ENCODE peak calls at places on chromosomes 13 and 19, in four cellular contexts. T is HEK293T, X is HepG2, L is K562. D is an unnamed sample.

GRCh38 chr19:13846533-13847032 is 30.4 kb upstream of the NANOS3 start:
- DNase-seq in T (no peak), X (peak), L (peak), D (peak)

GRCh38 chr19:39428309-39429112 is 7.2 kb downstream of the RPS16 start:
- DNase-seq in T (no peak), X (peak), L (no peak), D (no peak)

GRCh38 chr13:111612918-111613317 is 292.5 kb downstream of the TEX29 start:
- DNase-seq in T (no peak), X (no peak), L (no peak), D (no peak)

GRCh38 chr19:48793271-48793670 is 17.6 kb downstream of the BCAT2 start:
- DNase-seq in T (no peak), X (peak), L (no peak), D (no peak)

GRCh38 chr13:109795021-109795420 is 8.6 kb upstream of the IRS2 start:
- DNase-seq in T (no peak), X (no peak), L (no peak), D (no peak)

GRCh38 chr19:44111910-44112463 is 1.2 kb upstream of the ZNF225 start:
- DNase-seq in T (no peak), X (no peak), L (peak), D (no peak)

GRCh38 chr19:10887616-10888367 is 16.4 kb downstream of the CARM1 start:
- DNase-seq in T (no peak), X (no peak), L (no peak), D (no peak)

GRCh38 chr13:98285852-98286594 is 109.0 kb upstream of the RNF113B start:
- DNase-seq in T (no peak), X (no peak), L (no peak), D (no peak)

GRCh38 chr19:7099597-7099921 is 30.1 kb downstream of the ZNF557 start:
- DNase-seq in T (no peak), X (no peak), L (no peak), D (no peak)

GRCh38 chr13:49304763-49305695 is 57.3 kb downstream of the CDADC1 start:
- DNase-seq in T (no peak), X (no peak), L (no peak), D (no peak)

GRCh38 chr19:35011091-35011689 is 11.1 kb downstream of the GRAMD1A start:
- DNase-seq in T (no peak), X (no peak), L (no peak), D (no peak)

GRCh38 chr19:33697766-33698165 is 76.0 kb downstream of the CHST8 start:
- DNase-seq in T (no peak), X (no peak), L (no peak), D (no peak)

GRCh38 chr13:28401303-28402056 is 93.4 kb downstream of the FLT1 start:
- DNase-seq in T (no peak), X (no peak), L (no peak), D (peak)

GRCh38 chr13:98761126-98761978 is 8.9 kb upstream of the SLC15A1 start:
- DNase-seq in T (no peak), X (peak), L (no peak), D (peak)

GRCh38 chr13:73158851-73159250 is 100.0 kb downstream of the KLF5 start:
- DNase-seq in T (no peak), X (no peak), L (no peak), D (no peak)

GRCh38 chr19:8161135-8161646 is 11.8 kb upstream of the FBN3 start:
- DNase-seq in T (peak), X (peak), L (peak), D (peak)

GRCh38 chr19:45206328-45206727 is 27.7 kb downstream of the BLOC1S3 start:
- DNase-seq in T (no peak), X (no peak), L (no peak), D (no peak)

GRCh38 chr19:45874620-45874966 is 10.5 kb downstream of the FOXA3 start:
- DNase-seq in T (no peak), X (peak), L (no peak), D (no peak)

GRCh38 chr19:44847144-44848035 is 1.3 kb downstream of the NECTIN2 start:
- DNase-seq in T (no peak), X (peak), L (peak), D (no peak)

GRCh38 chr19:51733742-51734522 is 10.1 kb upstream of the HAS1 start:
- DNase-seq in T (no peak), X (no peak), L (no peak), D (no peak)

GRCh38 chr13:23378009-23378632 is 55.4 kb downstream of the SACS start:
- DNase-seq in T (no peak), X (no peak), L (no peak), D (peak)

GRCh38 chr13:106762711-106763110 is 194.8 kb upstream of the ARGLU1 start:
- DNase-seq in T (no peak), X (no peak), L (no peak), D (no peak)

GRCh38 chr13:110371550-110372465 is 64.7 kb downstream of the COL4A2 start:
- DNase-seq in T (no peak), X (no peak), L (no peak), D (peak)

GRCh38 chr19:18589380-18590272 is 1.0 kb downstream of the REX1BD start:
- DNase-seq in T (peak), X (peak), L (peak), D (no peak)

GRCh38 chr13:40922437-40923040 is 96.6 kb downstream of the ELF1 start:
- DNase-seq in T (peak), X (peak), L (no peak), D (no peak)

GRCh38 chr13:25902946-25903345 is 148.9 kb downstream of the SHISA2 start:
- DNase-seq in T (no peak), X (no peak), L (no peak), D (peak)

GRCh38 chr19:51978882-51979281 is 7.8 kb downstream of the ZNF350 start:
- DNase-seq in T (no peak), X (no peak), L (no peak), D (no peak)

GRCh38 chr19:8731428-8732169 is 10.2 kb downstream of the OR2Z1 start:
- DNase-seq in T (no peak), X (no peak), L (no peak), D (no peak)

GRCh38 chr13:112893570-112894422 is 75.2 kb upstream of the MCF2L start:
- DNase-seq in T (peak), X (peak), L (peak), D (no peak)

GRCh38 chr13:60012503-60012902 is 151.2 kb downstream of the DIAPH3 start:
- DNase-seq in T (no peak), X (no peak), L (no peak), D (no peak)

GRCh38 chr19:38640368-38640767 is 7.1 kb upstream of the ACTN4 start:
- DNase-seq in T (no peak), X (no peak), L (no peak), D (no peak)

GRCh38 chr19:19548915-19549537 is 11.0 kb downstream of the CILP2 start:
- DNase-seq in T (no peak), X (no peak), L (no peak), D (no peak)

GRCh38 chr19:11652056-11652455 is 54.8 kb downstream of the ZNF627 start:
- DNase-seq in T (no peak), X (no peak), L (no peak), D (no peak)

GRCh38 chr19:29714953-29715694 is at the start of gene C19orf12:
- DNase-seq in T (peak), X (peak), L (peak), D (no peak)

GRCh38 chr13:98239156-98240076 is 62.3 kb upstream of the RNF113B start:
- DNase-seq in T (no peak), X (no peak), L (no peak), D (no peak)

GRCh38 chr19:48826606-48827020 is 9.7 kb downstream of the HSD17B14 start:
- DNase-seq in T (no peak), X (no peak), L (no peak), D (no peak)

GRCh38 chr19:19405919-19406877 is 723 bp downstream of the GATAD2A start:
- DNase-seq in T (peak), X (no peak), L (peak), D (no peak)

DNA sequence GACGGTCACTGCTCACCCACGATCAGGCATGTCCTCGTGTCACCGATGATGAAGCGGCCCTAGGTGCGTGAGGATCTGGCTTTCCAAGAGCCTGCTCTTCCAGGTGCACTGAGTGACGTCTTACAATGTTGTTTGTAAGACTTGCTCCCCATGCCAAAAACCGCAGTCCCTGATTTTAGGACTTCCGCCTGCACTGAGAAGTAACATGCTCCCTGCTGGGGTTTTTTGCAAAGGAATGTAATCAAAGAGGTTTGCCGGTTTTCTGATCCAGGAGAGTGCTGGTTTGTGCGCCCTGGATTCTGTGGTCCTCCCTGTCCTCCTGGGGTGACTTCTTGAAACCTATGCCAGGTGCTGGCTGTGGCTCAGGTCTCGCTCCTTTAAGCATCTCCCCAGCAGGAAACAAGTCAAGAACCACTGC is 38.8 kb downstream of the MYO9B start:
- DNase-seq in T (no peak), X (no peak), L (no peak), D (no peak)
- TF ChIP-seq FOXK2 in T (no peak), X (no peak), L (no peak), D (no peak)

GRCh38 chr13:30222253-30222652 is 85.1 kb downstream of the KATNAL1 start:
- DNase-seq in T (no peak), X (no peak), L (no peak), D (no peak)

DNA sequence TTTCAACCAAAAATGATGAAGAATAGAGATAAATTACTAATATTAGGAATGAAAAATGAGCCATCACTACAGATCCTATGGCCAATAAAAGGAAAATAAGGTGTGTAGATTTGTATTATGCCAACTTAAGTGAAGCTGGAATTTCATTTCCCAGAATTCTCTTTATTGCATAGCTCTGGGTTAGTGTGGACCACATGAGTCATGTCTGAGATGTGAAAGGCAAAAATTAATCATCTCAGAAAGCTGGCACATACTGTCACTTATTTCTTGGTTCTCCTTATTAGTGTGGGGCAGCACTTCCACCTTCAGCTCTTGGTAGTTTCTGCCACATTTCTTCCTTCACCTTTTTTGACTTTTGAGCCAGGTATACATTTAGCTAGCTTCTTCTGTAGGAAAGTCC is 82.6 kb downstream of the KATNAL1 start:
- DNase-seq in T (no peak), X (no peak), L (no peak), D (no peak)
- TF ChIP-seq FOXK2 in T (no peak), X (no peak), L (no peak), D (no peak)

DNA sequence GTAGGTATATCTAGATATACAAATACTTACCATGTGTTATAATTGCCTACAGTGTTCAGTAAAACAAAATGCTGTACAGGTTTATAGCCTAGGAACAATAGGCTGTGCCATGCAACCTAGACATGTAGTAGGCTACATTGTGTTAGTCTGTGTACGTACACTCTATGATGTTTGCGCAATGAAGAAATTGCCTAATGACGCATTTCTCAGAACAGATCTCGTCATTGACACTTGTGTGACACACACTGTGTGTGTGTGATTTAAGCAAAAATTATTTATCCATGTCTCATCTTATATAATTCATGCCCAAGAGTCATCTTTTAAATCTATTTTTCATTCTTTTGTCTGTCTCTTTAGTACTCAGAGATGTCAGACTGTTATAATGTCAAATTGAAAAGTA is 1888.8 kb upstream of the PCDH20 start:
- DNase-seq in T (no peak), X (no peak), L (no peak), D (no peak)
- TF ChIP-seq FOXK2 in T (no peak), X (no peak), L (no peak), D (no peak)

GRCh38 chr19:23698711-23699520 is 11.9 kb upstream of the ZNF675 start:
- DNase-seq in T (no peak), X (no peak), L (peak), D (no peak)
- TF ChIP-seq FOXK2 in T (no peak), X (no peak), L (no peak), D (no peak)

GRCh38 chr19:57688011-57688763 is 6.4 kb downstream of the ZNF551 start:
- DNase-seq in T (no peak), X (no peak), L (no peak), D (no peak)
- TF ChIP-seq FOXK2 in T (no peak), X (no peak), L (no peak), D (no peak)

DNA sequence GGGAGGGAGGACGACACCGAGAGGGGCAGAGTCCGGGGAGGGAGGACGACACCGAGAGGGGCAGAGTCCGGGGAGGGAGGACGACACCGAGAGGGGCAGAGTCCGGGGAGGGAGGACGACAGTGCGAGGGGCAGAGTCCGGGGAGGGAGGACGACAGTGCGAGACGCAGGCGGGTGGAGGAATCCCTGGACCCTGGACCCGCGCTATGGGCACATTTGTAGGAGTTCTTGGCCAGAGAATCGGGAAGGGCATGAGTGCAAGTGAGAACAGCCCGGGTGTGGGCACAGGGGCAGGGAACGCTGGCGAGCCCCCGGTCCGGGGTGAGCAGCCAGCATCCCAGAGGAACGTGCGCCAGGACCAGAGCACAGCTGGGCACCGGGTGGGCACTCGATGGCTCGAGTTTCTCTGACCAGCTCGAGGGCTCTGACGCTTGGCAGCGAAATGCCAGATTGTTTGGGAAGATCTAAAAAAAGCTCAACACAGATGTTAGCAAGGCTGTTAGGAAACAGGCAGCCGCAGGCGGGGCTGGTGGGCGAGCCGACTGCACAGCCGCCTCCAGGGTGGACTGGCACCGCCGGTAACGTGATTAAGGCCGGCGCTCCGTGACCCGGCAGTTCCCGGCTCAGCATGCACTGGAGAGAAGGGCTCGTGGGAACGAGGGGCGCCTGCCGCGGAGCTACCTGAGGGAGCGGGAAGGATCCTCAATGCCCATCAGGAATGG is 17.9 kb upstream of the C2CD4C start:
- DNase-seq in T (no peak), X (no peak), L (no peak), D (no peak)
- TF ChIP-seq FOXK2 in T (no peak), X (no peak), L (no peak), D (no peak)

GRCh38 chr13:82356667-82357066 is 1525.6 kb downstream of the SLITRK1 start:
- DNase-seq in T (peak), X (no peak), L (no peak), D (no peak)

DNA sequence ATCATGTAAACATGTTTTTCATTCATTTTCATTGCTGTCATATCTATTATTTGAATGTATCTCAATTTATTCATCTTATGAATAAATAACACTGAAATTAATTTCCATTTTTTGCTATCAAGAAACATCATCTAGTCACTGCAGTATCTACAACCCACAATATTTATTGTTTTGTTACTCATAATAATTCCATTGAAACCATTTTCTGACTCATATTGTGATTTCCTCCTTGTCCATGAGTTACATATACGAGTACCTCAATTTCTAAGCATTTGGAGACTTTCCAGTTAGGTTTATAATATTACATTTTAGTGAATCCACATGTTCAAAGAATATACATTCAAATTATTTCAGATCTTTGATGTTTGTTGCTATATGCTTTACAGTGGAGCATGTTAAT is 1524.0 kb downstream of the SLITRK1 start:
- DNase-seq in T (no peak), X (no peak), L (no peak), D (no peak)
- TF ChIP-seq FOXK2 in T (no peak), X (no peak), L (no peak), D (no peak)

GRCh38 chr19:53272044-53272443 is 4.5 kb upstream of the VN1R4 start:
- DNase-seq in T (no peak), X (no peak), L (no peak), D (no peak)
- TF ChIP-seq FOXK2 in T (no peak), X (no peak), L (no peak), D (no peak)

DNA sequence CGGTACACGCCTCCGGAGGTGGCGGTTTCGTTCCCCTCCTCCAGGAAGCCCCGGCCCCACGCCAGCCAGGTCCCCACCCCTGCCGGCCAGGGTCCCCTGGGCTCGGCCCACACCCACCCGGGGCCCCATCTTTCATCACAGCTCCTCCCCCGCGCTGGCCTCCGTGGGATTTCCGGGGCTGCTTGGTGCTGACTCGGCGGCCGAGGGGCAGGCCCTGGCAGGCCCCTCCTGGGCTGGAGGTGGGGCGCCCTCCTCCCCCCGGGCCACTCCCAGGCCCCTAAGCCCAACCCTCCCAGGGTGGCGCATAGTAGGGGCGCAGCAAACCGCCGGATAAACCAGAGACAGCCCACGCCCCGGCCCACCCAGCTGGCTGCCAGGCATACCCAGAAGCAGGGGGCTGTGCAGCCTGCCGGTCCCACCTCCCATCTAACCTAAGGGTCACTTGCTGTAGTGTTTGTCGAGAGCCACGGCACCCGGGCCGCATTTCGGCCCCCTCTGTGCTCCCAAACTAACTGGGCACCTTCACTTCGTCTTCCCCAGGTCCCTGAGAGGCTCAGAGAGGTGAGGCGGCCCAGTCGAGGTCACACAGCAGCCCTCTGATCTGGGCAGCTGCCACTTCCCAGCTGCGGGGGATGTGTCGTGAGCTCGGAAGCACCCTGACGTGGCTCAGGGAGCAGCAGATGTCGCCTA is 6.6 kb downstream of the ZBTB7A start:
- DNase-seq in T (no peak), X (no peak), L (peak), D (peak)
- TF ChIP-seq FOXK2 in T (no peak), X (no peak), L (no peak), D (no peak)